ENCODE peak calls at places on chromosome 1, in five cellular contexts. H is psoas muscle, N is tibial nerve, R is neural progenitor cell, W is adrenal gland. O is an unnamed sample. For H3K4me1, the result is how much of the 10 kb centered on the place peaks cover.

GRCh38 chr1:37676281-37677243 is 15.8 kb upstream of the CDCA8 start:
- DNase-seq in H (no peak), N (no peak), R (no peak), W (no peak), O (no peak)

GRCh38 chr1:153490272-153491051 is 30.0 kb upstream of the S100A7 start:
- DNase-seq in H (peak), N (peak), R (no peak), W (peak), O (peak)

GRCh38 chr1:24560361-24560760 is 4.5 kb downstream of the NCMAP start:
- DNase-seq in H (no peak), N (no peak), R (no peak), W (no peak), O (no peak)

GRCh38 chr1:33181906-33182305 is at the start of gene TRIM62:
- DNase-seq in H (peak), N (peak), R (peak), W (peak), O (peak)

GRCh38 chr1:240086726-240087125 is 5.0 kb upstream of the FMN2 start:
- DNase-seq in H (no peak), N (no peak), R (no peak), W (no peak), O (no peak)

GRCh38 chr1:53145942-53146708 is 3.7 kb upstream of the SLC1A7 start:
- DNase-seq in H (peak), N (no peak), R (peak), W (peak), O (peak)

GRCh38 chr1:203402609-203403337 is 51.9 kb upstream of the FMOD start:
- DNase-seq in H (no peak), N (no peak), R (no peak), W (no peak), O (no peak)

GRCh38 chr1:210400043-210400840 is 71.5 kb downstream of the HHAT start:
- DNase-seq in H (no peak), N (peak), R (peak), W (peak), O (peak)

GRCh38 chr1:228208831-228209524 is 1.1 kb downstream of the OBSCN start:
- DNase-seq in H (peak), N (no peak), R (no peak), W (no peak), O (no peak)

GRCh38 chr1:2474933-2475371 is 1.1 kb upstream of the PLCH2 start:
- DNase-seq in H (no peak), N (no peak), R (no peak), W (peak), O (no peak)

GRCh38 chr1:183209533-183210158 is 23.6 kb downstream of the LAMC2 start:
- DNase-seq in H (no peak), N (no peak), R (no peak), W (peak), O (no peak)

GRCh38 chr1:218846166-218846565 is 327.5 kb upstream of the LYPLAL1 start:
- DNase-seq in H (no peak), N (no peak), R (no peak), W (no peak), O (no peak)

GRCh38 chr1:118201524-118201923 is 16.5 kb upstream of the SPAG17 start:
- DNase-seq in H (no peak), N (no peak), R (no peak), W (no peak), O (no peak)

GRCh38 chr1:182198006-182198605 is 136.6 kb upstream of the ZNF648 start:
- DNase-seq in H (no peak), N (no peak), R (no peak), W (no peak), O (no peak)

GRCh38 chr1:19072285-19072981 is 116.0 kb upstream of the IFFO2 start:
- DNase-seq in H (peak), N (no peak), R (no peak), W (no peak), O (no peak)

GRCh38 chr1:3533051-3534048 is 78.0 kb downstream of the MEGF6 start:
- DNase-seq in H (no peak), N (no peak), R (peak), W (no peak), O (no peak)

DNA sequence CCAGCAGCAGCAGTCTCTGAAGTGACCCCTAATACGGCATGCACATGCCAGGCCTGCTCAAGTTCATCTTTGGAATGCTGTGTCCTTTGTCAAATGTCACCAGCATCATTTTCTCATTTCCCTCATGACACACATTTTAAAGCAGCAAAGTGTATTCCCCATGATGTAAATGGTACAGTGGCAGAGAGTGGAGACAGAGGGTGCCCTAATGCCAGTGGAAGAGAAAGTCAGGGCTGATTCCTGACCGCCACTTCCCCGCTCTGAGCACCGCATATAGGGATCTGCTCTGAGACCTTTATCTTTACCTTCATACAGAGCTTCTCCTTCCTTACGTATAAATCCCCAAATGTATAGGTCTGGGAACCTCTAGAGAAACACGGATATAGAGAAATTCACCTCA is 222.3 kb upstream of the SGIP1 start:
- DNase-seq in H (no peak), N (no peak), R (no peak), W (no peak), O (no peak)
- H3K4me1 ChIP-seq in H (under half), N (under half), R (under half), W (under half), O (under half)

GRCh38 chr1:174940776-174941175 is 59.0 kb upstream of the CACYBP start:
- DNase-seq in H (no peak), N (no peak), R (no peak), W (no peak), O (no peak)
- H3K4me3 ChIP-seq in H (no peak), N (no peak), R (no peak), W (no peak), O (no peak)

DNA sequence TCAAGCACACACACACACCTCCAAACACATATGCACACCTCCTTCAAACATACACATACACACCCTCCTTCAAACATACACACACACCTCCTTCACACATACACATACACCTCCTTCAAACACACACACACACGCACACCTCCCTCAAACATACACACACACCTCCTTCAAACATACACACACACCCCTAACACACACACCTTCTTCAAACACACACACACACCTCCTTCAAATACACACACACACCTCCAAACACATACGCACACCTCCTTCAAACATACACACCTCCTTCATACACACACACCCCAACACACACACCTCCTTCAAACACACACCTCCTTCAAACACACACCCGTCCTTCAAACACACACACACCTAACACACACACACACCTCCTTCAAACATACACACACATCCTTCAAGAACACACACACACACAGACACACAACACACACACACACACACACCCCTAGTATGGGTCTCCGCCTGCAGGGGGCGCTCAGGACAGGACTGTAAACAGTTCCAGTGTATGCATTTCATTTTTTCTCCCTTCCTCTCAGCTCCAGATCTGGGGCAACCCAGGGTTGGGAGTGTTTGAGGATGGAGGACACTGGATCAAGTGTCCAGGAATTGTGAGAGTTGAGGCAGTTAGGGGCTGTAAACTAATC is 12.1 kb downstream of the LGR6 start:
- DNase-seq in H (no peak), N (no peak), R (peak), W (no peak), O (no peak)
- TF ChIP-seq CTCF in H (no peak), N (no peak), R (peak), W (peak), O (no peak)

GRCh38 chr1:17540255-17541001 is 930 bp downstream of the ARHGEF10L start:
- DNase-seq in H (peak), N (no peak), R (peak), W (peak), O (peak)
- H3K4me1 ChIP-seq in H (under half), N (half or more), R (under half), W (under half), O (under half)

GRCh38 chr1:234398849-234399381 is 25.7 kb downstream of the COA6 start:
- DNase-seq in H (no peak), N (no peak), R (no peak), W (no peak), O (no peak)
- H3K4me3 ChIP-seq in H (peak), N (no peak), R (no peak), W (no peak), O (no peak)

GRCh38 chr1:9615316-9616063 is 26.8 kb downstream of the TMEM201 start:
- DNase-seq in H (no peak), N (no peak), R (peak), W (peak), O (no peak)
- TF ChIP-seq CTCF in H (peak), N (no peak), R (peak), W (peak), O (peak)

GRCh38 chr1:221708076-221708571 is 33.8 kb downstream of the DUSP10 start:
- DNase-seq in H (no peak), N (no peak), R (no peak), W (peak), O (no peak)
- H3K4me1 ChIP-seq in H (half or more), N (under half), R (under half), W (under half), O (under half)

GRCh38 chr1:180566048-180566447 is 7.3 kb downstream of the OVAAL start:
- DNase-seq in H (no peak), N (no peak), R (peak), W (no peak), O (no peak)

GRCh38 chr1:180567664-180568063 is 8.9 kb downstream of the OVAAL start:
- DNase-seq in H (no peak), N (no peak), R (no peak), W (no peak), O (no peak)

GRCh38 chr1:180566495-180566894 is 7.7 kb downstream of the OVAAL start:
- DNase-seq in H (no peak), N (no peak), R (no peak), W (no peak), O (no peak)

GRCh38 chr1:180565472-180565871 is 6.7 kb downstream of the OVAAL start:
- DNase-seq in H (no peak), N (no peak), R (no peak), W (no peak), O (no peak)

GRCh38 chr1:180568211-180568610 is 9.4 kb downstream of the OVAAL start:
- DNase-seq in H (no peak), N (no peak), R (no peak), W (no peak), O (no peak)
- H3K4me3 ChIP-seq in H (no peak), N (no peak), R (no peak), W (no peak), O (no peak)

GRCh38 chr1:151908228-151908691 is 1.1 kb downstream of the THEM4 start:
- DNase-seq in H (no peak), N (no peak), R (peak), W (no peak), O (no peak)
- TF ChIP-seq CTCF in H (no peak), N (no peak), R (no peak), W (peak), O (no peak)